ENCODE peak calls at places on chromosomes 13 and 19, in eight cellular contexts. One of them, this sample, is unnamed.

GRCh38 chr19:11164278-11164677 is 8.7 kb upstream of the SPC24 start:
- DNase-seq in KG1: no peak
- DNase-seq in NK-92 treated with Interleukin-12 subunit alpha and Interleukin-12 subunit beta, amount 100 ng/mL, for 24 hours: no peak
- DNase-seq in stimulated activated CD4-positive, alpha-beta T cell treated with anti-CD3 and anti-CD28 coated beads, Interleukin-1b, Interleukin-23, amount 100 ng/mL, for 1 hour: no peak
- DNase-seq in epithelial cell of proximal tubule: no peak
- DNase-seq in GM19239: no peak
- DNase-seq in CD8-positive, alpha-beta T cell: no peak
- DNase-seq in uterus: no peak
- DNase-seq in this sample: no peak

GRCh38 chr19:40594657-40595077 is 6.5 kb upstream of the LTBP4 start:
- DNase-seq in KG1: no peak
- DNase-seq in NK-92 treated with Interleukin-12 subunit alpha and Interleukin-12 subunit beta, amount 100 ng/mL, for 24 hours: no peak
- DNase-seq in stimulated activated CD4-positive, alpha-beta T cell treated with anti-CD3 and anti-CD28 coated beads, Interleukin-1b, Interleukin-23, amount 100 ng/mL, for 1 hour: no peak
- DNase-seq in epithelial cell of proximal tubule: no peak
- DNase-seq in GM19239: no peak
- DNase-seq in CD8-positive, alpha-beta T cell: no peak
- DNase-seq in uterus: no peak
- DNase-seq in this sample: no peak

GRCh38 chr13:107457686-107458085 is 757.6 kb downstream of the LIG4 start:
- DNase-seq in KG1: no peak
- DNase-seq in NK-92 treated with Interleukin-12 subunit alpha and Interleukin-12 subunit beta, amount 100 ng/mL, for 24 hours: no peak
- DNase-seq in stimulated activated CD4-positive, alpha-beta T cell treated with anti-CD3 and anti-CD28 coated beads, Interleukin-1b, Interleukin-23, amount 100 ng/mL, for 1 hour: no peak
- DNase-seq in epithelial cell of proximal tubule: no peak
- DNase-seq in GM19239: no peak
- DNase-seq in CD8-positive, alpha-beta T cell: no peak
- DNase-seq in uterus: no peak
- DNase-seq in this sample: no peak

GRCh38 chr19:32313866-32314265 is 31.5 kb upstream of the ZNF507 start:
- DNase-seq in KG1: no peak
- DNase-seq in NK-92 treated with Interleukin-12 subunit alpha and Interleukin-12 subunit beta, amount 100 ng/mL, for 24 hours: no peak
- DNase-seq in stimulated activated CD4-positive, alpha-beta T cell treated with anti-CD3 and anti-CD28 coated beads, Interleukin-1b, Interleukin-23, amount 100 ng/mL, for 1 hour: no peak
- DNase-seq in epithelial cell of proximal tubule: no peak
- DNase-seq in GM19239: no peak
- DNase-seq in CD8-positive, alpha-beta T cell: no peak
- DNase-seq in uterus: no peak
- DNase-seq in this sample: no peak

GRCh38 chr13:29902632-29903305 is 52.4 kb upstream of the UBL3 start:
- DNase-seq in KG1: no peak
- DNase-seq in NK-92 treated with Interleukin-12 subunit alpha and Interleukin-12 subunit beta, amount 100 ng/mL, for 24 hours: no peak
- DNase-seq in stimulated activated CD4-positive, alpha-beta T cell treated with anti-CD3 and anti-CD28 coated beads, Interleukin-1b, Interleukin-23, amount 100 ng/mL, for 1 hour: no peak
- DNase-seq in epithelial cell of proximal tubule: no peak
- DNase-seq in GM19239: no peak
- DNase-seq in CD8-positive, alpha-beta T cell: no peak
- DNase-seq in uterus: no peak
- DNase-seq in this sample: no peak

GRCh38 chr13:64158910-64159309 is 2743.3 kb upstream of the PCDH20 start:
- DNase-seq in KG1: no peak
- DNase-seq in NK-92 treated with Interleukin-12 subunit alpha and Interleukin-12 subunit beta, amount 100 ng/mL, for 24 hours: no peak
- DNase-seq in stimulated activated CD4-positive, alpha-beta T cell treated with anti-CD3 and anti-CD28 coated beads, Interleukin-1b, Interleukin-23, amount 100 ng/mL, for 1 hour: no peak
- DNase-seq in epithelial cell of proximal tubule: no peak
- DNase-seq in GM19239: no peak
- DNase-seq in CD8-positive, alpha-beta T cell: no peak
- DNase-seq in uterus: no peak
- DNase-seq in this sample: no peak

GRCh38 chr13:24925318-24926231 is 161.6 kb downstream of the RNF17 start:
- DNase-seq in KG1: no peak
- DNase-seq in NK-92 treated with Interleukin-12 subunit alpha and Interleukin-12 subunit beta, amount 100 ng/mL, for 24 hours: no peak
- DNase-seq in stimulated activated CD4-positive, alpha-beta T cell treated with anti-CD3 and anti-CD28 coated beads, Interleukin-1b, Interleukin-23, amount 100 ng/mL, for 1 hour: no peak
- DNase-seq in epithelial cell of proximal tubule: no peak
- DNase-seq in GM19239: no peak
- DNase-seq in CD8-positive, alpha-beta T cell: no peak
- DNase-seq in uterus: no peak
- DNase-seq in this sample: no peak

GRCh38 chr13:51825165-51825592 is 19.8 kb downstream of the TMEM272 start:
- DNase-seq in KG1: peak; percentile 39
- DNase-seq in NK-92 treated with Interleukin-12 subunit alpha and Interleukin-12 subunit beta, amount 100 ng/mL, for 24 hours: no peak
- DNase-seq in stimulated activated CD4-positive, alpha-beta T cell treated with anti-CD3 and anti-CD28 coated beads, Interleukin-1b, Interleukin-23, amount 100 ng/mL, for 1 hour: no peak
- DNase-seq in epithelial cell of proximal tubule: no peak
- DNase-seq in GM19239: no peak
- DNase-seq in CD8-positive, alpha-beta T cell: no peak
- DNase-seq in uterus: no peak
- DNase-seq in this sample: no peak

GRCh38 chr13:41942462-41943094 is 18.3 kb downstream of the VWA8 start:
- DNase-seq in KG1: no peak
- DNase-seq in NK-92 treated with Interleukin-12 subunit alpha and Interleukin-12 subunit beta, amount 100 ng/mL, for 24 hours: no peak
- DNase-seq in stimulated activated CD4-positive, alpha-beta T cell treated with anti-CD3 and anti-CD28 coated beads, Interleukin-1b, Interleukin-23, amount 100 ng/mL, for 1 hour: no peak
- DNase-seq in epithelial cell of proximal tubule: peak; percentile 38
- DNase-seq in GM19239: no peak
- DNase-seq in CD8-positive, alpha-beta T cell: no peak
- DNase-seq in uterus: no peak
- DNase-seq in this sample: no peak

GRCh38 chr19:44308011-44308410 is 3.2 kb upstream of the ZNF235 start:
- DNase-seq in KG1: no peak
- DNase-seq in NK-92 treated with Interleukin-12 subunit alpha and Interleukin-12 subunit beta, amount 100 ng/mL, for 24 hours: no peak
- DNase-seq in stimulated activated CD4-positive, alpha-beta T cell treated with anti-CD3 and anti-CD28 coated beads, Interleukin-1b, Interleukin-23, amount 100 ng/mL, for 1 hour: no peak
- DNase-seq in epithelial cell of proximal tubule: no peak
- DNase-seq in GM19239: no peak
- DNase-seq in CD8-positive, alpha-beta T cell: no peak
- DNase-seq in uterus: no peak
- DNase-seq in this sample: no peak

GRCh38 chr19:5154129-5154798 is 185.4 kb downstream of the KDM4B start:
- DNase-seq in KG1: no peak
- DNase-seq in NK-92 treated with Interleukin-12 subunit alpha and Interleukin-12 subunit beta, amount 100 ng/mL, for 24 hours: peak; percentile 18
- DNase-seq in stimulated activated CD4-positive, alpha-beta T cell treated with anti-CD3 and anti-CD28 coated beads, Interleukin-1b, Interleukin-23, amount 100 ng/mL, for 1 hour: no peak
- DNase-seq in epithelial cell of proximal tubule: no peak
- DNase-seq in GM19239: peak; percentile 65
- DNase-seq in CD8-positive, alpha-beta T cell: peak; percentile 57
- DNase-seq in uterus: peak; percentile 19
- DNase-seq in this sample: no peak

GRCh38 chr19:40803857-40804782 is 5.1 kb downstream of the EGLN2 start:
- DNase-seq in KG1: no peak
- DNase-seq in NK-92 treated with Interleukin-12 subunit alpha and Interleukin-12 subunit beta, amount 100 ng/mL, for 24 hours: no peak
- DNase-seq in stimulated activated CD4-positive, alpha-beta T cell treated with anti-CD3 and anti-CD28 coated beads, Interleukin-1b, Interleukin-23, amount 100 ng/mL, for 1 hour: no peak
- DNase-seq in epithelial cell of proximal tubule: no peak
- DNase-seq in GM19239: peak; percentile 32
- DNase-seq in CD8-positive, alpha-beta T cell: peak; percentile 84
- DNase-seq in uterus: no peak
- DNase-seq in this sample: no peak

GRCh38 chr19:47313754-47314133 is 4.1 kb downstream of the C5AR1 start:
- DNase-seq in KG1: no peak
- DNase-seq in NK-92 treated with Interleukin-12 subunit alpha and Interleukin-12 subunit beta, amount 100 ng/mL, for 24 hours: no peak
- DNase-seq in stimulated activated CD4-positive, alpha-beta T cell treated with anti-CD3 and anti-CD28 coated beads, Interleukin-1b, Interleukin-23, amount 100 ng/mL, for 1 hour: no peak
- DNase-seq in epithelial cell of proximal tubule: no peak
- DNase-seq in GM19239: no peak
- DNase-seq in CD8-positive, alpha-beta T cell: no peak
- DNase-seq in uterus: no peak
- DNase-seq in this sample: no peak

GRCh38 chr19:49592486-49593232 is 1.7 kb downstream of the PRR12 start:
- DNase-seq in KG1: peak; percentile 36
- DNase-seq in NK-92 treated with Interleukin-12 subunit alpha and Interleukin-12 subunit beta, amount 100 ng/mL, for 24 hours: no peak
- DNase-seq in stimulated activated CD4-positive, alpha-beta T cell treated with anti-CD3 and anti-CD28 coated beads, Interleukin-1b, Interleukin-23, amount 100 ng/mL, for 1 hour: no peak
- DNase-seq in epithelial cell of proximal tubule: no peak
- DNase-seq in GM19239: no peak
- DNase-seq in CD8-positive, alpha-beta T cell: no peak
- DNase-seq in uterus: no peak
- DNase-seq in this sample: no peak

GRCh38 chr19:17105548-17105947 is 30.0 kb downstream of the MYO9B start:
- DNase-seq in KG1: no peak
- DNase-seq in NK-92 treated with Interleukin-12 subunit alpha and Interleukin-12 subunit beta, amount 100 ng/mL, for 24 hours: no peak
- DNase-seq in stimulated activated CD4-positive, alpha-beta T cell treated with anti-CD3 and anti-CD28 coated beads, Interleukin-1b, Interleukin-23, amount 100 ng/mL, for 1 hour: no peak
- DNase-seq in epithelial cell of proximal tubule: no peak
- DNase-seq in GM19239: peak; percentile 54
- DNase-seq in CD8-positive, alpha-beta T cell: no peak
- DNase-seq in uterus: no peak
- DNase-seq in this sample: no peak

GRCh38 chr19:681638-682037 is 5.4 kb downstream of the FSTL3 start:
- DNase-seq in KG1: no peak
- DNase-seq in NK-92 treated with Interleukin-12 subunit alpha and Interleukin-12 subunit beta, amount 100 ng/mL, for 24 hours: no peak
- DNase-seq in stimulated activated CD4-positive, alpha-beta T cell treated with anti-CD3 and anti-CD28 coated beads, Interleukin-1b, Interleukin-23, amount 100 ng/mL, for 1 hour: no peak
- DNase-seq in epithelial cell of proximal tubule: no peak
- DNase-seq in GM19239: no peak
- DNase-seq in CD8-positive, alpha-beta T cell: no peak
- DNase-seq in uterus: no peak
- DNase-seq in this sample: no peak

GRCh38 chr13:26600345-26600761 is 42.9 kb downstream of the WASF3 start:
- DNase-seq in KG1: no peak
- DNase-seq in NK-92 treated with Interleukin-12 subunit alpha and Interleukin-12 subunit beta, amount 100 ng/mL, for 24 hours: no peak
- DNase-seq in stimulated activated CD4-positive, alpha-beta T cell treated with anti-CD3 and anti-CD28 coated beads, Interleukin-1b, Interleukin-23, amount 100 ng/mL, for 1 hour: no peak
- DNase-seq in epithelial cell of proximal tubule: no peak
- DNase-seq in GM19239: no peak
- DNase-seq in CD8-positive, alpha-beta T cell: no peak
- DNase-seq in uterus: peak; percentile 15
- DNase-seq in this sample: no peak

GRCh38 chr19:18719541-18719940 is 36.1 kb downstream of the CRTC1 start:
- DNase-seq in KG1: no peak
- DNase-seq in NK-92 treated with Interleukin-12 subunit alpha and Interleukin-12 subunit beta, amount 100 ng/mL, for 24 hours: no peak
- DNase-seq in stimulated activated CD4-positive, alpha-beta T cell treated with anti-CD3 and anti-CD28 coated beads, Interleukin-1b, Interleukin-23, amount 100 ng/mL, for 1 hour: no peak
- DNase-seq in epithelial cell of proximal tubule: no peak
- DNase-seq in GM19239: no peak
- DNase-seq in CD8-positive, alpha-beta T cell: no peak
- DNase-seq in uterus: no peak
- DNase-seq in this sample: no peak

GRCh38 chr13:26050568-26051230 is 1.1 kb downstream of the SHISA2 start:
- DNase-seq in KG1: no peak
- DNase-seq in NK-92 treated with Interleukin-12 subunit alpha and Interleukin-12 subunit beta, amount 100 ng/mL, for 24 hours: no peak
- DNase-seq in stimulated activated CD4-positive, alpha-beta T cell treated with anti-CD3 and anti-CD28 coated beads, Interleukin-1b, Interleukin-23, amount 100 ng/mL, for 1 hour: no peak
- DNase-seq in epithelial cell of proximal tubule: no peak
- DNase-seq in GM19239: no peak
- DNase-seq in CD8-positive, alpha-beta T cell: no peak
- DNase-seq in uterus: no peak
- DNase-seq in this sample: no peak

GRCh38 chr19:8922591-8922990 is 87.6 kb downstream of the MUC16 start:
- DNase-seq in KG1: no peak
- DNase-seq in NK-92 treated with Interleukin-12 subunit alpha and Interleukin-12 subunit beta, amount 100 ng/mL, for 24 hours: no peak
- DNase-seq in stimulated activated CD4-positive, alpha-beta T cell treated with anti-CD3 and anti-CD28 coated beads, Interleukin-1b, Interleukin-23, amount 100 ng/mL, for 1 hour: no peak
- DNase-seq in epithelial cell of proximal tubule: no peak
- DNase-seq in GM19239: no peak
- DNase-seq in CD8-positive, alpha-beta T cell: no peak
- DNase-seq in uterus: no peak
- DNase-seq in this sample: no peak

GRCh38 chr13:25929816-25930215 is 122.0 kb downstream of the SHISA2 start:
- DNase-seq in KG1: no peak
- DNase-seq in NK-92 treated with Interleukin-12 subunit alpha and Interleukin-12 subunit beta, amount 100 ng/mL, for 24 hours: no peak
- DNase-seq in stimulated activated CD4-positive, alpha-beta T cell treated with anti-CD3 and anti-CD28 coated beads, Interleukin-1b, Interleukin-23, amount 100 ng/mL, for 1 hour: no peak
- DNase-seq in epithelial cell of proximal tubule: no peak
- DNase-seq in GM19239: no peak
- DNase-seq in CD8-positive, alpha-beta T cell: no peak
- DNase-seq in uterus: no peak
- DNase-seq in this sample: no peak

GRCh38 chr13:106997219-106997618 is 429.3 kb upstream of the ARGLU1 start:
- DNase-seq in KG1: no peak
- DNase-seq in NK-92 treated with Interleukin-12 subunit alpha and Interleukin-12 subunit beta, amount 100 ng/mL, for 24 hours: no peak
- DNase-seq in stimulated activated CD4-positive, alpha-beta T cell treated with anti-CD3 and anti-CD28 coated beads, Interleukin-1b, Interleukin-23, amount 100 ng/mL, for 1 hour: no peak
- DNase-seq in epithelial cell of proximal tubule: no peak
- DNase-seq in GM19239: no peak
- DNase-seq in CD8-positive, alpha-beta T cell: no peak
- DNase-seq in uterus: no peak
- DNase-seq in this sample: no peak

GRCh38 chr13:28537149-28537548 is 42.2 kb upstream of the FLT1 start:
- DNase-seq in KG1: no peak
- DNase-seq in NK-92 treated with Interleukin-12 subunit alpha and Interleukin-12 subunit beta, amount 100 ng/mL, for 24 hours: no peak
- DNase-seq in stimulated activated CD4-positive, alpha-beta T cell treated with anti-CD3 and anti-CD28 coated beads, Interleukin-1b, Interleukin-23, amount 100 ng/mL, for 1 hour: no peak
- DNase-seq in epithelial cell of proximal tubule: no peak
- DNase-seq in GM19239: no peak
- DNase-seq in CD8-positive, alpha-beta T cell: no peak
- DNase-seq in uterus: no peak
- DNase-seq in this sample: no peak

GRCh38 chr19:46288896-46289588 is 7.8 kb upstream of the HIF3A start:
- DNase-seq in KG1: no peak
- DNase-seq in NK-92 treated with Interleukin-12 subunit alpha and Interleukin-12 subunit beta, amount 100 ng/mL, for 24 hours: no peak
- DNase-seq in stimulated activated CD4-positive, alpha-beta T cell treated with anti-CD3 and anti-CD28 coated beads, Interleukin-1b, Interleukin-23, amount 100 ng/mL, for 1 hour: no peak
- DNase-seq in epithelial cell of proximal tubule: no peak
- DNase-seq in GM19239: no peak
- DNase-seq in CD8-positive, alpha-beta T cell: no peak
- DNase-seq in uterus: no peak
- DNase-seq in this sample: peak; percentile 67

This sample was measured in kidney epithelial cell.